ENCODE peak calls at places on chromosomes 5 and 9, in seven cellular contexts. U, Z, Y, Q, F, D and O are unnamed samples.

GRCh38 chr5:143671644-143672569 is 140.1 kb upstream of the HMHB1 start:
- DNase-seq in Y (no peak), U (no peak), D (no peak), Q (no peak), F (no peak), Z (no peak), O (no peak)

GRCh38 chr9:33025572-33026347 is 687 bp downstream of the DNAJA1 start:
- DNase-seq in Q (peak; percentile 60), D (peak; percentile 59), Z (peak; percentile 73), Y (peak; percentile 84), U (peak; percentile 54), F (peak; percentile 38), O (peak; percentile 51)

GRCh38 chr9:126159661-126160060 is 167.0 kb upstream of the MVB12B start:
- DNase-seq in D (no peak), Q (no peak), Z (peak; percentile 33), Y (no peak), U (no peak), F (no peak), O (no peak)

GRCh38 chr5:125696762-125697161 is 726.4 kb upstream of the GRAMD2B start:
- DNase-seq in Z (no peak), D (peak; percentile 88), Q (no peak), F (no peak), Y (no peak), U (peak; percentile 82), O (peak; percentile 73)

GRCh38 chr5:163305655-163306054 is 131.7 kb upstream of the CCNG1 start:
- DNase-seq in F (no peak), Y (no peak), U (no peak), Q (no peak), Z (no peak), D (no peak), O (no peak)

GRCh38 chr5:44294492-44294891 is 94.7 kb downstream of the FGF10 start:
- DNase-seq in Y (no peak), U (peak; percentile 0), D (no peak), F (no peak), Z (no peak), Q (no peak), O (no peak)

GRCh38 chr5:159003045-159004030 is 96.4 kb downstream of the EBF1 start:
- DNase-seq in D (peak; percentile 72), Q (no peak), U (peak; percentile 69), Z (no peak), F (no peak), Y (peak; percentile 0), O (peak; percentile 37)

GRCh38 chr5:78758169-78758839 is 109.7 kb upstream of the LHFPL2 start:
- DNase-seq in Y (no peak), Z (no peak), D (peak; percentile 18), F (no peak), Q (no peak), U (peak; percentile 82), O (no peak)

GRCh38 chr5:72108200-72109050 is 1.1 kb downstream of the MAP1B start:
- DNase-seq in Z (peak; percentile 96), Y (peak; percentile 59), F (peak; percentile 44), D (peak; percentile 77), Q (peak; percentile 17), U (peak; percentile 76), O (peak; percentile 84)

GRCh38 chr9:137550958-137551655 is 572 bp upstream of the MRPL41 start:
- DNase-seq in D (no peak), Q (no peak), U (no peak), Y (peak; percentile 88), Z (no peak), F (peak; percentile 79), O (no peak)

GRCh38 chr5:62386824-62387223 is 16.9 kb downstream of the DIMT1 start:
- DNase-seq in U (peak; percentile 64), D (no peak), F (no peak), Q (no peak), Z (no peak), Y (no peak), O (peak; percentile 15)

GRCh38 chr5:132300572-132301340 is 6.6 kb downstream of the SLC22A4 start:
- DNase-seq in U (no peak), Q (no peak), F (no peak), D (no peak), Y (no peak), Z (no peak), O (no peak)

GRCh38 chr9:126875780-126876510 is 15.5 kb downstream of the ZBTB34 start:
- DNase-seq in Q (no peak), Z (no peak), U (peak; percentile 30), F (no peak), D (no peak), Y (no peak), O (no peak)

GRCh38 chr5:123035320-123035949 is 1.1 kb downstream of the PPIC start:
- DNase-seq in U (peak; percentile 43), Y (peak; percentile 37), F (peak; percentile 35), Q (no peak), Z (peak; percentile 85), D (peak; percentile 25), O (peak; percentile 49)

GRCh38 chr5:172276214-172276613 is 7.3 kb downstream of the UBTD2 start:
- DNase-seq in D (peak; percentile 14), Q (no peak), Y (no peak), U (peak; percentile 80), F (no peak), Z (no peak), O (peak; percentile 81)

GRCh38 chr5:111280282-111280901 is 56.2 kb downstream of the CAMK4 start:
- DNase-seq in Z (no peak), Q (no peak), U (no peak), F (no peak), Y (no peak), D (no peak), O (no peak)

GRCh38 chr5:42360061-42360460 is 63.2 kb upstream of the GHR start:
- DNase-seq in U (peak; percentile 47), D (peak; percentile 56), Z (no peak), F (no peak), Q (no peak), Y (no peak), O (peak; percentile 90)

GRCh38 chr9:88258587-88258986 is 120.3 kb upstream of the SPATA31C2 start:
- DNase-seq in Q (no peak), D (peak; percentile 28), Z (peak; percentile 75), Y (no peak), F (no peak), U (no peak), O (peak; percentile 52)

GRCh38 chr9:37512439-37512838 is 26.7 kb downstream of the POLR1E start:
- DNase-seq in Y (no peak), Z (no peak), Q (no peak), U (no peak), F (no peak), D (no peak), O (no peak)

GRCh38 chr5:6820851-6821479 is 107.7 kb downstream of the TENT4A start:
- DNase-seq in Z (no peak), F (peak; percentile 36), Q (peak; percentile 41), Y (peak; percentile 71), D (peak; percentile 6), U (peak; percentile 20), O (no peak)

GRCh38 chr5:53378590-53379247 is 101.7 kb upstream of the FST start:
- DNase-seq in D (peak; percentile 72), Q (no peak), U (peak; percentile 77), Z (no peak), F (no peak), Y (no peak), O (peak; percentile 68)